ENCODE peak calls at places on chromosomes 3 and 15, in seven cellular contexts. I is HCT116, D is K562, G is PC-9, E is hepatocyte, T is neural progenitor cell, H is mammary epithelial cell. P is an unnamed sample.

GRCh38 chr3:43399034-43399433 is 112.7 kb downstream of the SNRK start:
- DNase-seq in I (no peak), D (no peak), G (no peak), E (no peak), T (no peak), H (no peak), P (no peak)

GRCh38 chr3:43537206-43537605 is 84.6 kb downstream of the ANO10 start:
- DNase-seq in I (no peak), D (no peak), G (no peak), E (no peak), T (no peak), H (no peak), P (no peak)

GRCh38 chr3:136802481-136802996 is 16.4 kb upstream of the SLC35G2 start:
- DNase-seq in I (peak), D (no peak), G (peak), E (no peak), T (no peak), H (peak), P (no peak)

GRCh38 chr3:107142171-107142570 is 235.1 kb upstream of the CCDC54 start:
- DNase-seq in I (no peak), D (no peak), G (no peak), E (no peak), T (no peak), H (no peak), P (no peak)

GRCh38 chr15:34119291-34119690 is 17.4 kb downstream of the PGBD4 start:
- DNase-seq in I (no peak), D (no peak), G (no peak), E (peak), T (no peak), H (peak), P (no peak)

GRCh38 chr15:29921130-29921601 is 98.9 kb upstream of the TJP1 start:
- DNase-seq in I (peak), D (no peak), G (peak), E (peak), T (no peak), H (peak), P (peak)

GRCh38 chr3:46400846-46401245 is 6.0 kb downstream of the CCR5AS start:
- DNase-seq in I (no peak), D (no peak), G (no peak), E (no peak), T (no peak), H (no peak), P (no peak)

GRCh38 chr3:23864954-23865353 is 51.8 kb downstream of the NKIRAS1 start:
- DNase-seq in I (no peak), D (no peak), G (no peak), E (no peak), T (no peak), H (no peak), P (no peak)

GRCh38 chr3:105827959-105828358 is 40.9 kb downstream of the CBLB start:
- DNase-seq in I (peak), D (peak), G (no peak), E (peak), T (no peak), H (peak), P (peak)

GRCh38 chr15:101187820-101188516 is 63.9 kb downstream of the CHSY1 start:
- DNase-seq in I (no peak), D (no peak), G (no peak), E (peak), T (no peak), H (no peak), P (no peak)

GRCh38 chr3:193132923-193133463 is 108.0 kb upstream of the PLAAT1 start:
- DNase-seq in I (no peak), D (no peak), G (no peak), E (no peak), T (peak), H (no peak), P (no peak)

GRCh38 chr3:9362731-9363530 is at the start of gene THUMPD3:
- DNase-seq in I (peak), D (peak), G (peak), E (peak), T (peak), H (peak), P (no peak)

GRCh38 chr3:56494679-56495322 is 26.5 kb upstream of the ERC2 start:
- DNase-seq in I (peak), D (peak), G (peak), E (peak), T (peak), H (peak), P (peak)

GRCh38 chr15:88535100-88535499 is 11.4 kb downstream of the DET1 start:
- DNase-seq in I (no peak), D (no peak), G (no peak), E (no peak), T (no peak), H (peak), P (no peak)

GRCh38 chr15:29208352-29208751 is 61.3 kb downstream of the NSMCE3 start:
- DNase-seq in I (no peak), D (no peak), G (no peak), E (no peak), T (no peak), H (no peak), P (no peak)

GRCh38 chr15:80105193-80105984 is 45.9 kb downstream of the ZFAND6 start:
- DNase-seq in I (no peak), D (no peak), G (peak), E (peak), T (no peak), H (peak), P (peak)

GRCh38 chr3:130465486-130465885 is 51.5 kb upstream of the COL6A6 start:
- DNase-seq in I (no peak), D (no peak), G (no peak), E (no peak), T (no peak), H (no peak), P (no peak)

GRCh38 chr3:54211097-54211496 is 88.7 kb downstream of the CACNA2D3 start:
- DNase-seq in I (no peak), D (no peak), G (no peak), E (no peak), T (no peak), H (no peak), P (no peak)

GRCh38 chr15:33083232-33084006 is 111.1 kb downstream of the FMN1 start:
- DNase-seq in I (peak), D (no peak), G (peak), E (no peak), T (no peak), H (peak), P (no peak)
- H3K27ac ChIP-seq in I (no peak), D (no peak), G (peak), E (no peak), T (no peak), H (peak), P (peak)

DNA sequence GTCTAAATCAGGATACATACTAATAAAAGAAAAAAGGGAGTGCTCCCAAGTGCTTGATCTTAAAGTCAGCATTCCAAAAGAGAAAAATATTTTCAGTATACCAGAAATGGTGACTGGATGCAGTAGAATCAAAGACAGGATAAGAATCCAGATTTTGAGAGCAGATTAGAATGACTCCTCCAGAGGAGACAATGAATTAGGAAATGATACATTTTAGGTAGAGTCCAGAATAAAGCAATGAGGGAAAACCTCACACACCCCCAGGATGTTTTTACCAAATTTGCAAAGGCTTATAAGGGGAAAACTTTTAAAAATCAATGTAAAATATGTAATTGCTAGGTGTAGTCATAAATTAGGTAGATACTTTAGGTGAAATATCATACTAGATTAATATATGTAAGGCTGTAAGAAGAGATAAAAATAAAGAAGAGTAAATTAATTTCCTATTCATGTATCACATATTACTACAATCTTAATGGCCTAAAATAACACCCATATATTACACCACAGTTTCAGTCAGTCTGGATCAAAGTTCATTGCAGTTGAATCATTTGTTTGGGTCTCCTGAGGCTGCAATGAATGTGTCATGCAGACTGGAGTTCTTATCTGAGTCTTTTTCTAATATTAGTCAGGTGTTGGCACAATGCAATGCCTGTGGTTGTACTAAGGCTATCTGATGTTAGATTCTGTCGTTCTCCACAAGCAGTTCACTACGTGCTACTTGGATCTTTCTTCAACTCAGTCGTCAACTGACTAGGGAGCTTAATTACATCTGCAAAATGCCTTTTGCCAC is 547.8 kb upstream of the EPHA6 start:
- DNase-seq in I (no peak), D (no peak), G (no peak), E (peak), T (no peak), H (peak), P (no peak)
- TF ChIP-seq EZH2 in I (no peak), D (no peak), G (no peak), E (no peak), T (no peak), H (no peak), P (no peak)

GRCh38 chr3:17939157-17939556 is 196.7 kb upstream of the TBC1D5 start:
- DNase-seq in I (no peak), D (no peak), G (no peak), E (no peak), T (no peak), H (no peak), P (no peak)

GRCh38 chr3:17935217-17935616 is 192.8 kb upstream of the TBC1D5 start:
- DNase-seq in I (no peak), D (no peak), G (no peak), E (peak), T (no peak), H (no peak), P (no peak)

GRCh38 chr3:17941134-17941533 is 198.7 kb upstream of the TBC1D5 start:
- DNase-seq in I (no peak), D (no peak), G (no peak), E (no peak), T (no peak), H (no peak), P (no peak)

GRCh38 chr3:17938313-17938712 is 195.9 kb upstream of the TBC1D5 start:
- DNase-seq in I (no peak), D (no peak), G (no peak), E (no peak), T (peak), H (no peak), P (no peak)

GRCh38 chr3:17937081-17937480 is 194.7 kb upstream of the TBC1D5 start:
- DNase-seq in I (no peak), D (no peak), G (no peak), E (no peak), T (no peak), H (no peak), P (no peak)
- H3K4me3 ChIP-seq in I (no peak), D (no peak), G (no peak), E (no peak), T (no peak), H (no peak), P (no peak)

GRCh38 chr3:52526151-52526561 is 7.5 kb downstream of the NT5DC2 start:
- DNase-seq in I (no peak), D (no peak), G (peak), E (no peak), T (no peak), H (no peak), P (no peak)
- H3K27ac ChIP-seq in I (peak), D (no peak), G (peak), E (peak), T (no peak), H (no peak), P (peak)

GRCh38 chr3:32817195-32817560 is 619 bp upstream of the TRIM71 start:
- DNase-seq in I (no peak), D (no peak), G (no peak), E (peak), T (peak), H (no peak), P (no peak)

GRCh38 chr3:32818431-32819085 is 761 bp downstream of the TRIM71 start:
- DNase-seq in I (no peak), D (no peak), G (no peak), E (peak), T (peak), H (no peak), P (no peak)

GRCh38 chr3:32816439-32817194 is 1.2 kb upstream of the TRIM71 start:
- DNase-seq in I (no peak), D (no peak), G (no peak), E (peak), T (peak), H (peak), P (no peak)

GRCh38 chr3:32819086-32819450 is 1.3 kb downstream of the TRIM71 start:
- DNase-seq in I (no peak), D (no peak), G (no peak), E (no peak), T (no peak), H (no peak), P (no peak)

GRCh38 chr3:32817561-32818430 is at the start of gene TRIM71:
- DNase-seq in I (no peak), D (no peak), G (no peak), E (peak), T (peak), H (peak), P (no peak)
- TF ChIP-seq EZH2 in I (no peak), D (no peak), G (no peak), E (no peak), T (no peak), H (peak), P (peak)

DNA sequence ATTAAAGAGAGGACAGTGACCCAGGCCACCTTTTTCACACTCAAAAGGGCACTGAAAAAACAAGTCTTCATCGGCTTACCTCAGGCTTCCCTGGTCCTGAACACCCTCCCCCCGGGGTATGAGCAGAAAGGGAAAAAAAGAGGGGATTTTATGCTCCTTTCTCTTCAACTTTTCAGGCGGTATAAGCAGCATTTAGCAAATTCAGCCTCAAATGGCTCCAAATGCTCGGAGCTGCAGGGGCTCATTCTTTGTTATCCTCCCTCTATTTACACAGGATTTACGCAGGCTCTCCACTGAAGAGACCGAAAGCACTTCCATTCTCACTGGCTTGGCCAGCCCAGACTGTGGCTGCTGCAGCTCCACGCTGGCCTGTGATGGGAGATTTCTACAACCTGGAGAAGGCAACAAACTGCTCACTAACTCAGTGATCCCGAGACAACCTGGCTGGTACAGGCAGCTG is 54.5 kb downstream of the MEIS2 start:
- DNase-seq in I (no peak), D (no peak), G (no peak), E (peak), T (peak), H (no peak), P (no peak)
- H3K4me3 ChIP-seq in I (no peak), D (no peak), G (no peak), E (no peak), T (peak), H (no peak), P (no peak)

GRCh38 chr3:196217307-196218154 is 1.2 kb downstream of the SLC51A start:
- DNase-seq in I (no peak), D (no peak), G (no peak), E (no peak), T (no peak), H (no peak), P (no peak)

GRCh38 chr3:196219970-196220311 is 3.6 kb downstream of the SLC51A start:
- DNase-seq in I (no peak), D (no peak), G (no peak), E (no peak), T (no peak), H (no peak), P (no peak)

GRCh38 chr3:196216681-196217211 is 412 bp downstream of the SLC51A start:
- DNase-seq in I (no peak), D (no peak), G (no peak), E (no peak), T (no peak), H (no peak), P (no peak)

GRCh38 chr3:196219194-196219969 is 3.0 kb downstream of the SLC51A start:
- DNase-seq in I (no peak), D (no peak), G (no peak), E (peak), T (peak), H (peak), P (peak)

DNA sequence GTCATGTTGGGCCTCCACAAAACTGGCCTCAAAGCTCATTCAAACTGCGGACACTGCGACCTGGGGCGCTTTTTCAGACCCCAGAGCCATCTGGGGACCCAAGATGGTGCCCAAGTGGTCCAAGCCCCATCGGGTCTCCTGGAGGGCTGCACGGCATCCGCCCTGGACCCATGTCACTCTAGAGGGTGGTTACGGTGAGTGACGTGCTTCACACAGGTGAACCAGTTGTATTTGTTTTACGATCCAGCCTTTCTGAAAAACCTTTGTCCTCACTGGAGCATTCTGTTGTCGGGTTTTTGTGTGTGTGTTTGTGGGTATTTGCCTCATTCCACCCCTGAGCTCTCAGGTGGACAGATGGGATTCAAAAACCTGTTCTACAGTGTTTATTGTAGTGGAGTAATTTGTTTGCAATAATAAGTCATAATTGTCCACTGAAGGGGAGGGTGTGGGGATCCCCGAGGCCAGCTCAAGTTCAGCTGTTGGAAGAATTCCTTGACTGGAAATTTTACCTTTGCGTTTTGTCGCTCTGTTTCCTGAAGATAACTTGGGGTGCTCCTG is 1.9 kb downstream of the SLC51A start:
- DNase-seq in I (no peak), D (no peak), G (peak), E (no peak), T (no peak), H (no peak), P (no peak)
- H3K27ac ChIP-seq in I (no peak), D (no peak), G (no peak), E (no peak), T (no peak), H (no peak), P (no peak)

GRCh38 chr15:67828969-67829646 is 3.8 kb downstream of the SKOR1 start:
- DNase-seq in I (no peak), D (no peak), G (no peak), E (no peak), T (peak), H (no peak), P (no peak)
- TF ChIP-seq EZH2 in I (no peak), D (no peak), G (no peak), E (peak), T (no peak), H (peak), P (peak)